ENCODE peak calls at places on chromosome 16, in ten cellular contexts. I, U, J, N, F, A, W, Y, H and C are unnamed samples. For H3K4me1, the result is how much of the 10 kb centered on the place peaks cover.

GRCh38 chr16:89442588-89442987 is 47.8 kb downstream of the ANKRD11 start:
- DNase-seq in I (no peak), U (no peak), J (no peak), N (no peak), F (no peak), A (no peak), W (peak), Y (no peak), H (no peak), C (no peak)

GRCh38 chr16:67910162-67910561 is 17.1 kb downstream of the PSKH1 start:
- DNase-seq in I (peak), U (no peak), J (no peak), N (no peak), F (no peak), A (no peak), W (peak), Y (no peak), H (no peak), C (no peak)

GRCh38 chr16:12532871-12533610 is 270.6 kb downstream of the CPPED1 start:
- DNase-seq in I (no peak), U (no peak), J (no peak), N (no peak), F (no peak), A (no peak), W (no peak), Y (no peak), H (no peak), C (peak)

GRCh38 chr16:77307764-77308561 is 108.8 kb downstream of the SYCE1L start:
- DNase-seq in I (peak), U (no peak), J (no peak), N (no peak), F (no peak), A (no peak), W (peak), Y (no peak), H (no peak), C (no peak)

GRCh38 chr16:77789085-77789611 is 784 bp downstream of the VAT1L start:
- DNase-seq in I (no peak), U (no peak), J (no peak), N (no peak), F (no peak), A (no peak), W (peak), Y (no peak), H (no peak), C (no peak)

GRCh38 chr16:73057369-73058210 is 9.7 kb upstream of the ZFHX3 start:
- DNase-seq in I (peak), U (peak), J (peak), N (no peak), F (no peak), A (peak), W (peak), Y (no peak), H (peak), C (no peak)

GRCh38 chr16:66275795-66276428 is 90.6 kb upstream of the CDH5 start:
- DNase-seq in I (peak), U (peak), J (peak), N (no peak), F (no peak), A (peak), W (peak), Y (peak), H (no peak), C (peak)

GRCh38 chr16:4415538-4416199 is 727 bp downstream of the CORO7 start:
- DNase-seq in I (no peak), U (peak), J (no peak), N (no peak), F (peak), A (peak), W (no peak), Y (peak), H (peak), C (peak)

GRCh38 chr16:71214771-71215381 is 15.6 kb downstream of the HYDIN start:
- DNase-seq in I (peak), U (no peak), J (no peak), N (no peak), F (no peak), A (no peak), W (peak), Y (no peak), H (no peak), C (peak)

DNA sequence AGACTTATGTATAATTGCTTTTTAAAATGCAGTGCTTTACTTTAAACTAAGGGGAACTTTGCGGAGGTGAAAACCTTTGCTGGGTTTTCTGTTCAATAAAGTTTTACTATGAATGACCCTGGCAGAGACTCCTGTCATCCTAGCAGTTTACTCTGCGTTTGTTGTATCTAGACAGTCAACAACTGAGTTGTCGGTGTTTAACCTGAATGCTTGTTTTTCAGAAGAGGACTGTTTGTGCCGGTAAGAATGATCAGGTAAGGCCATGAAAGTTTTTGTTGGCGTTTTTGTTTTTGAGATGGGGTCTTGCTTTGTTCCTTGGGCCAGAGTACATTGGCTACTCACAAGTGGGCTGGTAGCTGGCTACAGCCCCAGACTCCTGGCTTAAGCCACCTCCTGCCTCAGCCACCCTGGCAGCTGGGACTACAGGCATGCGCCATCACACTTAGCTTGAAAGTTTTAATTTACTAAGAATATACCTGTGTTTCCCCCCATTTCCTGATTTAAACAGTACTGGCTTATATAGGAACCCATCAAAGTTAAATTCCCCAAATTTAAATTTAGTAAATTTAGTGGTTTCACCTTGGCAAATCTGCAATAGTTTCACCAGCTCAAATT is 11.9 kb downstream of the HERPUD1 start:
- DNase-seq in I (no peak), U (no peak), J (no peak), N (no peak), F (no peak), A (no peak), W (no peak), Y (no peak), H (no peak), C (no peak)
- H3K4me1 ChIP-seq in I (under half), U (under half), J (half or more), N (under half), F (under half), A (under half), W (under half), Y (under half), H (under half), C (under half)

DNA sequence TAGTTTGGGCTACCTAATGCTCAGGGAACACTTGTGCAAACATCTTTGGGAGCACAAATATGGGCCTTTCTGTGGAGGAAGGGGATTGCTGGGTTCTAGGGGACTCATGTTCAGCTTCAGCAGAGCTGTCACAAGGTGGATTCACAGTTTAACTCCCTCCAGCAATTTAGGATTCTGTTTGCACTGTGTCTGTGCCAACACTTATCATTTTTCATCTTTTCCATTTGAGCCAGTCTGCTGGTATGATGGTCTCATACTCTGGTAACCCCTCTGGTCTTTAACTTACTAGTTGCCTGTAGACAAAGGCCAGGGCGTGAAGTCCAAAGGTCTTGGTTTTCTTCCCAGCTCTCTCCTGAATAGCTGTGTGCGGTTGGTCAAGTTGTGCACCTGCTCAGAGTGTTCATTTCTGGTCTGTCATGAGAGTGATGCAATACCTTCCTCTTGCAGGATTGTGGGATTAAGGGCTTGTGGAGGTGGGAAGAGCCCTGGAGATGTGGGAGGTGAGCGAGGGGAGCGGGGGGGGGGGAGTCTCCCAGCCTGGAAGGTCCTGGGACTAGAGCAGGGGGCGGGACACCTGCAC is 152.6 kb downstream of the CMIP start:
- DNase-seq in I (no peak), U (no peak), J (no peak), N (no peak), F (no peak), A (no peak), W (no peak), Y (peak), H (no peak), C (no peak)
- H3K4me1 ChIP-seq in I (under half), U (under half), J (under half), N (under half), F (under half), A (under half), W (under half), Y (under half), H (under half), C (under half)

GRCh38 chr16:11314309-11314894 is 30.9 kb upstream of the RMI2 start:
- DNase-seq in I (no peak), U (no peak), J (no peak), N (no peak), F (no peak), A (no peak), W (no peak), Y (no peak), H (no peak), C (no peak)
- H3K4me1 ChIP-seq in I (under half), U (under half), J (under half), N (under half), F (under half), A (under half), W (under half), Y (under half), H (under half), C (under half)

GRCh38 chr16:15609286-15609649 is 33.7 kb downstream of the MARF1 start:
- DNase-seq in I (peak), U (no peak), J (no peak), N (no peak), F (no peak), A (no peak), W (no peak), Y (no peak), H (no peak), C (no peak)
- H3K4me1 ChIP-seq in I (under half), U (under half), J (under half), N (under half), F (under half), A (under half), W (under half), Y (under half), H (under half), C (under half)